ENCODE peak calls at places on chromosomes 7 and 10, in nine cellular contexts. F is psoas muscle; R is right lobe of liver; B is lung; C is CD8-positive, alpha-beta T cell; L is left ventricle myocardium inferior; T is ovary; W is adrenal gland; V is naive thymus-derived CD4-positive, alpha-beta T cell. A is an unnamed sample.
A peak's percentile ranks its signal among the peaks of the same experiment; 100 is the strongest.

GRCh38 chr10:124601431-124602120 is 140.0 kb downstream of the LHPP start:
- DNase-seq in R (no peak), W (no peak), B (no peak), T (peak; percentile 29), L (no peak), C (no peak), F (peak; percentile 51), V (no peak), A (no peak)

GRCh38 chr10:129157185-129157584 is 309.9 kb upstream of the MGMT start:
- DNase-seq in V (no peak), F (no peak), C (no peak), B (no peak), W (no peak), R (no peak), L (no peak), T (no peak), A (no peak)

GRCh38 chr10:6721480-6721879 is 141.4 kb upstream of the PRKCQ start:
- DNase-seq in L (peak; percentile 41), T (peak; percentile 39), W (peak; percentile 23), C (no peak), R (no peak), F (peak; percentile 58), B (no peak), V (no peak), A (no peak)

GRCh38 chr7:1966631-1967200 is 266.0 kb downstream of the MAD1L1 start:
- DNase-seq in B (no peak), L (no peak), W (no peak), R (no peak), F (peak; percentile 18), V (no peak), T (no peak), C (no peak), A (no peak)

GRCh38 chr10:27950165-27950564 is 48.7 kb downstream of the ODAD2 start:
- DNase-seq in F (no peak), B (no peak), L (no peak), T (no peak), R (no peak), C (no peak), V (no peak), W (no peak), A (no peak)

GRCh38 chr10:101014966-101015581 is 15.5 kb downstream of the LZTS2 start:
- DNase-seq in F (peak; percentile 39), B (no peak), C (no peak), W (no peak), T (no peak), L (no peak), R (no peak), V (no peak), A (no peak)

GRCh38 chr10:85544956-85545355 is 821.6 kb downstream of the GRID1 start:
- DNase-seq in W (no peak), B (no peak), V (no peak), F (no peak), L (no peak), T (no peak), C (no peak), R (no peak), A (no peak)

GRCh38 chr7:157150825-157151412 is 12.2 kb downstream of the UBE3C start:
- DNase-seq in T (peak; percentile 42), F (peak; percentile 86), B (peak; percentile 28), R (no peak), L (peak; percentile 44), C (no peak), W (no peak), V (no peak), A (no peak)

GRCh38 chr10:85612833-85613232 is 753.8 kb downstream of the GRID1 start:
- DNase-seq in T (no peak), R (no peak), W (no peak), B (no peak), C (no peak), F (no peak), V (no peak), L (no peak), A (no peak)

GRCh38 chr10:70465278-70465677 is 13.3 kb upstream of the PALD1 start:
- DNase-seq in W (no peak), V (no peak), F (no peak), T (no peak), R (no peak), L (no peak), B (no peak), C (no peak), A (no peak)

GRCh38 chr7:134788191-134788590 is 8.8 kb downstream of the CALD1 start:
- DNase-seq in R (no peak), T (no peak), B (no peak), W (no peak), V (no peak), C (no peak), F (no peak), L (no peak), A (no peak)

GRCh38 chr10:119177708-119178370 is 773 bp downstream of the PRDX3 start:
- DNase-seq in W (peak; percentile 28), R (no peak), C (no peak), T (no peak), B (no peak), L (no peak), F (no peak), V (no peak), A (no peak)

GRCh38 chr10:44564801-44565200 is 179.9 kb upstream of the CXCL12 start:
- DNase-seq in B (peak; percentile 16), V (no peak), T (no peak), W (no peak), R (no peak), L (no peak), F (no peak), C (no peak), A (no peak)

GRCh38 chr7:311796-312195 is 21.8 kb downstream of the FOXL3 start:
- DNase-seq in V (no peak), W (no peak), C (no peak), L (no peak), F (no peak), T (no peak), B (no peak), R (peak; percentile 28), A (no peak)

GRCh38 chr7:120857558-120858298 is at the start of gene TSPAN12:
- DNase-seq in V (peak; percentile 64), L (peak; percentile 86), F (peak; percentile 89), B (peak; percentile 84), R (peak; percentile 92), C (peak; percentile 13), T (peak; percentile 74), W (peak; percentile 85), A (no peak)

GRCh38 chr10:86703176-86703575 is 34.9 kb downstream of the LDB3 start:
- DNase-seq in W (no peak), C (no peak), R (no peak), F (peak; percentile 41), V (no peak), L (no peak), B (no peak), T (no peak), A (no peak)

GRCh38 chr7:25460426-25460825 is 232.1 kb upstream of the NPVF start:
- DNase-seq in T (no peak), C (no peak), R (peak; percentile 47), B (no peak), F (no peak), V (no peak), W (peak; percentile 10), L (no peak), A (no peak)

GRCh38 chr10:68043030-68043429 is 32.1 kb downstream of the HERC4 start:
- DNase-seq in F (no peak), W (no peak), T (no peak), C (no peak), V (no peak), L (no peak), B (no peak), R (no peak), A (no peak)

GRCh38 chr10:20995123-20995978 is 98.2 kb upstream of the NEBL start:
- DNase-seq in R (no peak), W (no peak), T (no peak), C (no peak), B (no peak), L (no peak), F (no peak), V (no peak), A (no peak)

DNA sequence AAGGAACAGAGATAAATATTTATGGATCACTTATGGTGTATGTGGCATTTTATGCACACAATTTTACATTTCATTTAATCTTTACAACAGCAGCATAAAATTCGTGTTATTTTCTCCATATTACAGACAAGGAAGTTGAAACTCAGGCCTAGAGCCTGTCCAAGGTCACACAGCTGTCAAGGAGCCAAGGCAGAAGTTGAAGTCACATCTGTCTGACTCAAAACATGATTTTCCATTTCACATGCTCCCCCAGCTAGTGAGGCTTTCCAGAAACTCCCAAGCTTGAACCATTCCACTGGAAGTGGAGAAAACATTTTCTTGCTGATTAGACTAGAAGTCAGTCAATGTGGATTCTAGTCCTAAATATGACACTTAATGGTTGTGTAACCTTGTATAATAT is 110.5 kb downstream of the HECTD2 start:
- DNase-seq in V (no peak), T (peak; percentile 82), L (no peak), R (no peak), W (peak; percentile 89), F (no peak), C (no peak), B (no peak), A (no peak)
- H3K27ac ChIP-seq in V (no peak overlapping the region), T (no peak overlapping the region), L (peak overlapping the region; percentile 12), R (no peak overlapping the region), W (peak overlapping the region; percentile 66), F (peak overlapping the region; percentile 9), C (no peak overlapping the region), B (no peak overlapping the region), A (no peak overlapping the region)

DNA sequence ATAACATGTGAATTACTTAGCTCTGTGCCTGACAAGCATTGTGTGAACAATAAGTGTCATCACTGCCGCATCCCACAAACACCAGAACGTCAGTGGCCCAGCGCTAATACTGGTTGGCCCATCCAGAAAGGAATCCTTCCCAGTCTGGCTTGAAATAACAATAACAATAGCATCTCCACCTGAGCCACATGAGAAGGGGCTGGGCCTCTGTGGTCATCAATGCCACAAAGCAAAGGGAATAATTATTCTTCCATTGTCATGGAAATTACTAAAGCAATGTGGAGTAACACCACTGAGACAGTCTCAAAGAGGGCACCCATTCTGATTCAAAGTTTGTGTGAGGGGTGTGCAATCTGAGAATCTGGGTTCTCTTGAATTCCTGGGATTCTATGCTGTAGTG is 105.7 kb upstream of the INHBA start:
- DNase-seq in R (no peak), L (no peak), V (no peak), T (no peak), B (no peak), W (no peak), C (no peak), F (no peak), A (no peak)
- H3K9me3 ChIP-seq in R (no peaks in the 10 kb centered on the region), L (no peaks in the 10 kb centered on the region), V (no peaks in the 10 kb centered on the region), T (no peaks in the 10 kb centered on the region), B (peaks cover 2% of the 10 kb centered on the region), W (no peaks in the 10 kb centered on the region), C (no peaks in the 10 kb centered on the region), F (no peaks in the 10 kb centered on the region), A (no peaks in the 10 kb centered on the region)

GRCh38 chr10:104255244-104255981 is 721 bp downstream of the GSTO1 start:
- DNase-seq in T (no peak), B (no peak), V (no peak), L (no peak), F (peak; percentile 58), R (no peak), W (peak; percentile 47), C (no peak), A (no peak)
- H3K27ac ChIP-seq in T (peak overlapping the region; percentile 77), B (peak overlapping the region; percentile 99), V (peak overlapping the region; percentile 89), L (peak overlapping the region; percentile 100), F (peak overlapping the region; percentile 99), R (peak overlapping the region; percentile 99), W (peak overlapping the region; percentile 92), C (peak overlapping the region; percentile 62), A (peak overlapping the region; percentile 79)

GRCh38 chr7:57203161-57203791 is 71.0 kb upstream of the ZNF479 start:
- DNase-seq in V (no peak), L (no peak), C (no peak), W (no peak), F (no peak), B (no peak), T (peak; percentile 27), R (no peak), A (no peak)
- H3K9me3 ChIP-seq in V (no peaks in the 10 kb centered on the region), L (peaks cover 52% of the 10 kb centered on the region), C (no peaks in the 10 kb centered on the region), W (no peaks in the 10 kb centered on the region), F (peaks cover 4% of the 10 kb centered on the region), B (peaks cover 67% of the 10 kb centered on the region), T (peaks cover 11% of the 10 kb centered on the region), R (no peaks in the 10 kb centered on the region), A (peaks cover 3% of the 10 kb centered on the region)